ENCODE peak calls at places on chromosomes 4 and X, in six cellular contexts. G, K, E, F, D and Y are unnamed samples.
A peak's percentile ranks its signal among the peaks of the same experiment; 100 is the strongest.

GRCh38 chrX:119885554-119886428 is 9.9 kb upstream of the AKAP14 start:
- DNase-seq in G (no peak), K (no peak), E (no peak), F (no peak), D (no peak), Y (no peak)

GRCh38 chr4:159047478-159048165 is 55.3 kb upstream of the RAPGEF2 start:
- DNase-seq in G (no peak), K (no peak), E (no peak), F (no peak), D (no peak), Y (no peak)

GRCh38 chr4:71593306-71593705 is 190.6 kb downstream of the GC start:
- DNase-seq in G (no peak), K (no peak), E (no peak), F (no peak), D (no peak), Y (no peak)

GRCh38 chrX:109997786-109998452 is 5.0 kb upstream of the TMEM164 start:
- DNase-seq in G (no peak), K (no peak), E (peak; percentile 5), F (no peak), D (no peak), Y (no peak)

GRCh38 chr4:151048913-151049312 is 33.8 kb upstream of the LRBA start:
- DNase-seq in G (no peak), K (no peak), E (peak; percentile 6), F (no peak), D (no peak), Y (no peak)

GRCh38 chrX:48472851-48473717 is 2.9 kb upstream of the FTSJ1 start:
- DNase-seq in G (no peak), K (no peak), E (peak; percentile 54), F (no peak), D (no peak), Y (no peak)

GRCh38 chrX:119605398-119605738 is 856 bp downstream of the NKRF start:
- DNase-seq in G (no peak), K (peak; percentile 19), E (no peak), F (no peak), D (peak; percentile 5), Y (no peak)

GRCh38 chrX:16484338-16484737 is 165.6 kb upstream of the S100G start:
- DNase-seq in G (peak; percentile 52), K (peak; percentile 6), E (no peak), F (peak; percentile 60), D (no peak), Y (no peak)

GRCh38 chrX:154142950-154143745 is 895 bp upstream of the OPN1LW start:
- DNase-seq in G (no peak), K (no peak), E (no peak), F (no peak), D (no peak), Y (no peak)